ENCODE peak calls at places on chromosomes 1 and 21, in ten cellular contexts. G, H, I, R, Z, B, T, L, F and M are unnamed samples.

GRCh38 chr1:247857069-247857985 is at the start of gene TRIM58:
- DNase-seq in G (peak), H (no peak), I (no peak), R (no peak), Z (no peak), B (no peak), T (no peak), L (peak), F (no peak), M (no peak)

GRCh38 chr1:54367613-54368012 is 38.6 kb downstream of the SSBP3 start:
- DNase-seq in G (no peak), H (no peak), I (peak), R (no peak), Z (peak), B (no peak), T (no peak), L (no peak), F (no peak), M (no peak)

GRCh38 chr21:44265734-44266270 is 4.1 kb upstream of the DNMT3L start:
- DNase-seq in G (no peak), H (no peak), I (no peak), R (no peak), Z (no peak), B (no peak), T (no peak), L (no peak), F (no peak), M (no peak)

GRCh38 chr1:109385417-109385816 is 12.3 kb downstream of the SORT1 start:
- DNase-seq in G (no peak), H (no peak), I (no peak), R (no peak), Z (no peak), B (no peak), T (no peak), L (peak), F (no peak), M (no peak)

GRCh38 chr1:59475737-59476136 is 178.8 kb downstream of the FGGY start:
- DNase-seq in G (no peak), H (no peak), I (no peak), R (no peak), Z (no peak), B (no peak), T (no peak), L (no peak), F (no peak), M (no peak)

GRCh38 chr1:197924516-197925123 is 7.4 kb downstream of the LHX9 start:
- DNase-seq in G (peak), H (peak), I (peak), R (no peak), Z (no peak), B (peak), T (peak), L (no peak), F (peak), M (peak)

GRCh38 chr1:230744382-230744781 is 2.8 kb upstream of the CAPN9 start:
- DNase-seq in G (no peak), H (peak), I (peak), R (no peak), Z (peak), B (peak), T (peak), L (no peak), F (no peak), M (no peak)

GRCh38 chr1:246518456-246519205 is 11.6 kb upstream of the SMYD3 start:
- DNase-seq in G (no peak), H (no peak), I (no peak), R (peak), Z (no peak), B (no peak), T (no peak), L (no peak), F (no peak), M (no peak)

GRCh38 chr1:45122724-45123123 is 83.7 kb downstream of the ZSWIM5 start:
- DNase-seq in G (no peak), H (no peak), I (no peak), R (no peak), Z (no peak), B (no peak), T (no peak), L (no peak), F (no peak), M (no peak)

GRCh38 chr1:45117766-45118165 is 88.6 kb downstream of the ZSWIM5 start:
- DNase-seq in G (no peak), H (no peak), I (no peak), R (no peak), Z (no peak), B (no peak), T (no peak), L (no peak), F (no peak), M (no peak)

GRCh38 chr1:45123358-45123757 is 83.0 kb downstream of the ZSWIM5 start:
- DNase-seq in G (no peak), H (no peak), I (no peak), R (no peak), Z (no peak), B (no peak), T (no peak), L (no peak), F (no peak), M (no peak)
- H3K4me3 ChIP-seq in G (no peak), H (no peak), I (no peak), R (no peak), Z (no peak), B (no peak), T (no peak), L (no peak), F (no peak), M (no peak)

DNA sequence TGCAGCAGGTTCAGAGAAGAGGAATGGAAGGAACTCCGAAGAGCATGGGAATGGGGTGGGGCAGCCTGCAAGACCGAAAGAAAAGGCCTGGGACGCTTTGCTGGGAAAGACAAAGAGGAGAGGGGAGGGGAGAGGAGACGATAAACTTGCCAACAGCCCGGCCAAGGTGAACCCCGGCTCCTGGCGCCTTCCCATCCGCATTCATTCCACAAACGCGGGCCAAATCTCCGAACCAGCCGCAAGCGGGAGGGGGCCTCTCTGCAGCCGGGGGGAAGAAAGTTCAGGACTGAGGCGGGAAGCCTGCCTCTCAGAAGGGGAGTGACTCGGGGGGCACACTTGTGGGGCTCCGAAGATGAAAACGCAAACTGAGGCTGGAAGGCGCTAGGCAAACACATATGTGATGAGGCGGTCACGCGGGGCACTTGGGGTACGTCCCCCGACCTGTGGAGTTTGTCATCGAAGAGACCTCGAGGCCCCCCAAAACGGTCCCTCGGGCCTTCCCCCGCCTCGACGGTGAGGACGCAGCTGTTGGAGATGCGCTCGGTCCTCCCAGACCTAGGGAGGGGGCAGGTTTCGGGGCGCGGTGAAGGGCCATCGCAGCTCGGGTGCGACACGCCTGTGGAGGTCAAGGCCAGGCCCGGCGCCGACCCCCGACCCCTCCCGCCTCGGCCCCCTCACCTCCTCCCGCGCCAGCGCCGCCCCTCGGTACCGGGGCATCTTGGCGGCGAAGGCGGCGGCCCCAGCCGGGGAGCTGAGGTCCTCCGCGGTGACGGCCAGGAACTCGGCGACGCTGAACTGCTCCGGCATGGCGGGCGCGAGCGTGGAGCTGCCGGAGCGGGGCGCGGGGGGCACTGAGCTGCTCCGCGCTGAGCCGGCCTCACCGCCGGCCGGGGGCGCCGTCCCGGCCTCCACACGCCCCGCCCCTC is at the start of gene ASAP3:
- DNase-seq in G (peak), H (peak), I (peak), R (peak), Z (no peak), B (peak), T (peak), L (no peak), F (no peak), M (no peak)
- TF ChIP-seq CTCF in G (peak), H (peak), I (peak), R (no peak), Z (no peak), B (no peak), T (peak), L (no peak), F (peak), M (no peak)

GRCh38 chr1:211934315-211934714 is 101.0 kb downstream of the INTS7 start:
- DNase-seq in G (no peak), H (no peak), I (no peak), R (no peak), Z (no peak), B (no peak), T (no peak), L (no peak), F (no peak), M (no peak)

GRCh38 chr1:211939876-211940468 is 95.4 kb downstream of the INTS7 start:
- DNase-seq in G (no peak), H (no peak), I (no peak), R (no peak), Z (no peak), B (no peak), T (no peak), L (no peak), F (peak), M (no peak)

GRCh38 chr1:211935448-211935970 is 99.8 kb downstream of the INTS7 start:
- DNase-seq in G (no peak), H (no peak), I (no peak), R (no peak), Z (no peak), B (no peak), T (no peak), L (no peak), F (no peak), M (no peak)

GRCh38 chr1:211942583-211942982 is 92.8 kb downstream of the INTS7 start:
- DNase-seq in G (no peak), H (no peak), I (no peak), R (no peak), Z (no peak), B (no peak), T (no peak), L (no peak), F (no peak), M (no peak)

DNA sequence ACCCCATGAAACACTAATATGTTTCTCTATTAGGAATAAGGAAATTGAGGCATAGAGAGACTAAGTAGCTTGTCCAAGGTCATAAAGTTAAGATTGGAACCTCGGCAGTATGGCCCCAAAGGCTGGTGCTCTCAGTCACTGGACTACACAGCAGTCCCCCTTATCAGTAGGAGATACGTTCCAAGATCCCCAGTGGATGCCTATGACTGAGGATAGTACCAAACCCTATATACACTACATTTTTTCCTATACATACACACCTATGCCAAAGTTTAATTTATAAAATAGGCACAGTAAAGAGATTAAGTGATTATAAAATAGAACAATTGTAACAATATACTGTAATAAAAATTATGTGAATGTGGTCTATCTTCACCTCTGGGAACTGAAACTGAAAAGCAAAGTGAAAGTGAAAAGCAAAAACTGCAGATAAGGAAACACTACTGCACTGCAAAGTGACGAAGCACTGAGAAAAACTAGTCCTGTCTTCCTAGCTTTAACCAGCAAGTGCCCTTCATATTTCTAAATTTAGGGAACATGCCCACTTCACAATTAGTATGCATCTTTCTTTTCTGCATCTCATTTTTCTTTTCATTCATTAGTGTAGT is 96.8 kb downstream of the INTS7 start:
- DNase-seq in G (no peak), H (no peak), I (no peak), R (no peak), Z (no peak), B (peak), T (no peak), L (no peak), F (peak), M (no peak)
- H3K4me3 ChIP-seq in G (no peak), H (no peak), I (no peak), R (peak), Z (no peak), B (no peak), T (no peak), L (peak), F (no peak), M (no peak)

DNA sequence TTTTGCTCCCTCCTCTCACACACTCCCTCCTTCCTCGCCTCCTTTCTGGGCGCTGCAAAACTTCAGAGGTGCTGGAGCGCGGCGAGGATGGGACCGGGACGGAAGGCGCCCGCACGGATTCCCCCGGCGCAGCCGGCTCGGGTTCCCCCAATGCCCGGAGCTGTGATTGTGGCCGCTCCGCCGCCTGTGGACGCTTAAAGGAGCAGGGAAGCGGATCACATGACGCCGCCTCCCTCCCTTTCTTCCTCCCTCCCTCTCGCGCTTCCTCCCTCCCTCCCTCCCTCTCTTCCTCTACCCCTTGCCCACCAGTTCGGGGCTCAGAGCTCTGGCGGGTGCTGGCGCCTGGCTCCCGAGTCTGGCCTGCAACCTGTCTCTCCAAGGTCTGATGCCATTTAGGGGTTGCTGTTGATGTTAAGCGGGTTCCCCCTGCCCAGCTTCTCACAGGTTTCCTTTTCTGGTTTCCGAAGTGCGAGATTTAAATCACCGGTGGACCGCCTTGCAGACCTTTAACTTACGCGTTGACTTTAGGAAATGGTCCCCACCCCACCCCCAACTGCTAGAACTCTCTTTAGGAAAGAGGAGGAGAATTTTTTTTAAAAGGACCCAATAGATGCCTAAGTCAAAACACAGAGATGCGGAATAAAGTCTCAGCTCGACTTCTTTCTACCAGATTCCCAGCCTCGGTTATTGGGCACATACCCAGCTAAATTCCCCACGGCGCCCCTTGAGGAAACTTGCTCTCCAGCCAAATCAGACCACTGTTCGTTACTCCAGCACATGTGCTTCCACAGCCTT is at the start of gene WLS:
- DNase-seq in G (no peak), H (peak), I (peak), R (peak), Z (no peak), B (peak), T (peak), L (peak), F (no peak), M (peak)
- TF ChIP-seq CTCF in G (no peak), H (no peak), I (peak), R (no peak), Z (no peak), B (peak), T (peak), L (no peak), F (no peak), M (no peak)

GRCh38 chr1:78491311-78492071 is 717 bp downstream of the PTGFR start:
- DNase-seq in G (no peak), H (peak), I (peak), R (peak), Z (no peak), B (peak), T (no peak), L (no peak), F (no peak), M (no peak)
- H3K4me3 ChIP-seq in G (no peak), H (peak), I (peak), R (peak), Z (peak), B (peak), T (peak), L (peak), F (no peak), M (peak)

GRCh38 chr1:22889213-22889827 is 83.3 kb downstream of the LACTBL1 start:
- DNase-seq in G (peak), H (peak), I (peak), R (no peak), Z (no peak), B (peak), T (peak), L (no peak), F (peak), M (no peak)
- TF ChIP-seq CTCF in G (peak), H (peak), I (peak), R (peak), Z (peak), B (peak), T (peak), L (peak), F (peak), M (peak)

DNA sequence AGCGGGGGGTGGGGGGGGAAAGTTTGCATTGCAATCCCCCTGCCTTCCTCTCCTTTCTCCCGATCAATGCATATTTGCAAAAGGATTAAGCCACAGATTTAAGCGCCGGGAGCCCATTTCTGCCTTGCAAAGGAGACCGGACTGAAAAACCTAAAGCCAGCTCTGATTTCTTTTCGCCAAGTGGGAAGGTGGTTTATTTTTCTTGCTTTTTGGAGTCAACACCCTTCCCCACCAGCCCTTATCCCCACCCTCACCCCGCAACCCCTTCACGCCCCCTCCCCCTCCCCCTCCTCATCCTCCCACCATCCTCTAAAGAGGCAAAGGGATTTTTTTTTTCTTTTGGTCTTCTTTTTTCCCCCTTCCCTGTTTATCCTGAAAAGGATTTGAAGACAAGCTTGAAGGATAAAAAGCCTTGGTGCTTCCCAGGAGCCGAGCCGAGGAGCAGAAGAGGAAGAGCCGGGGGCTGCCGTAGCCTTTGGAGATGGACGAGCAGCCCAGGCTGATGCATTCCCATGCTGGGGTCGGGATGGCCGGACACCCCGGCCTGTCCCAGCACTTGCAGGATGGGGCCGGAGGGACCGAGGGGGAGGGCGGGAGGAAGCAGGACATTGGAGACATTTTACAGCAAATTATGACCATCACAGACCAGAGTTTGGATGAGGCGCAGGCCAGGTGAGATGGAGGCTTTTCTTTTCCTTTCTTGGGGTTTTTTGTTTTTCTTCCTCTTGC is 522 bp downstream of the PBX1 start:
- DNase-seq in G (no peak), H (no peak), I (no peak), R (peak), Z (no peak), B (peak), T (peak), L (peak), F (no peak), M (no peak)
- H3K4me3 ChIP-seq in G (no peak), H (peak), I (peak), R (peak), Z (peak), B (peak), T (peak), L (peak), F (no peak), M (peak)

GRCh38 chr1:205454903-205455335 is 926 bp downstream of the BLACAT1 start:
- DNase-seq in G (no peak), H (no peak), I (no peak), R (no peak), Z (no peak), B (no peak), T (no peak), L (no peak), F (no peak), M (no peak)

GRCh38 chr1:205456383-205456867 is 580 bp upstream of the BLACAT1 start:
- DNase-seq in G (no peak), H (no peak), I (no peak), R (no peak), Z (no peak), B (no peak), T (no peak), L (no peak), F (no peak), M (no peak)

GRCh38 chr1:205455581-205456382 is at the start of gene BLACAT1:
- DNase-seq in G (no peak), H (no peak), I (no peak), R (no peak), Z (no peak), B (no peak), T (no peak), L (no peak), F (no peak), M (no peak)

GRCh38 chr1:205456868-205457724 is 1.3 kb upstream of the BLACAT1 start:
- DNase-seq in G (peak), H (no peak), I (no peak), R (no peak), Z (no peak), B (no peak), T (no peak), L (no peak), F (no peak), M (no peak)

GRCh38 chr1:205458777-205459566 is 3.1 kb upstream of the BLACAT1 start:
- DNase-seq in G (peak), H (peak), I (peak), R (no peak), Z (no peak), B (peak), T (peak), L (no peak), F (peak), M (no peak)
- TF ChIP-seq CTCF in G (no peak), H (no peak), I (no peak), R (no peak), Z (no peak), B (no peak), T (no peak), L (no peak), F (no peak), M (no peak)

GRCh38 chr1:102628008-102628736 is 480.1 kb downstream of the COL11A1 start:
- DNase-seq in G (no peak), H (no peak), I (no peak), R (no peak), Z (no peak), B (peak), T (no peak), L (no peak), F (no peak), M (no peak)
- H3K4me3 ChIP-seq in G (no peak), H (no peak), I (peak), R (no peak), Z (no peak), B (peak), T (no peak), L (no peak), F (no peak), M (no peak)

GRCh38 chr1:213564215-213564659 is 423.5 kb upstream of the PROX1 start:
- DNase-seq in G (no peak), H (peak), I (no peak), R (no peak), Z (no peak), B (no peak), T (no peak), L (no peak), F (no peak), M (no peak)
- TF ChIP-seq CTCF in G (peak), H (peak), I (no peak), R (no peak), Z (peak), B (no peak), T (peak), L (no peak), F (peak), M (no peak)